ENCODE peak calls at places on chromosomes 16 and 17, in seven cellular contexts. E is CD4-positive, alpha-beta memory T cell; A is mesendoderm; D is lung; C is H9; R is heart right ventricle; X is HCT116. O is an unnamed sample.

GRCh38 chr16:1169285-1170075 is 16.6 kb downstream of the CACNA1H start:
- DNase-seq in E (no peak), A (no peak), D (no peak), X (no peak), R (no peak), C (no peak), O (no peak)

GRCh38 chr17:17570207-17570797 is 21.2 kb downstream of the PEMT start:
- DNase-seq in A (peak), E (no peak), R (peak), C (peak), D (no peak), X (no peak), O (peak)

GRCh38 chr17:61139219-61139618 is 260.4 kb upstream of the TBX2 start:
- DNase-seq in X (no peak), E (peak), C (no peak), R (no peak), A (no peak), D (no peak), O (no peak)

GRCh38 chr17:34974794-34975428 is 5.4 kb upstream of the LIG3 start:
- DNase-seq in A (peak), X (no peak), C (no peak), E (no peak), R (no peak), D (no peak), O (no peak)

GRCh38 chr16:9311303-9311954 is 220.0 kb downstream of the HAPSTR1 start:
- DNase-seq in R (no peak), E (no peak), A (peak), D (no peak), C (peak), X (no peak), O (peak)

GRCh38 chr16:67115649-67116048 is 5.9 kb downstream of the PHAF1 start:
- DNase-seq in R (no peak), D (no peak), E (no peak), X (peak), A (no peak), C (no peak), O (no peak)

GRCh38 chr17:35080536-35080935 is 17.0 kb upstream of the RFFL start:
- DNase-seq in X (no peak), C (no peak), R (no peak), E (no peak), A (no peak), D (no peak), O (no peak)

GRCh38 chr16:71645450-71645849 is 19.5 kb downstream of the MARVELD3 start:
- DNase-seq in R (no peak), A (peak), D (no peak), E (no peak), X (no peak), C (no peak), O (peak)

GRCh38 chr16:9128346-9129342 is 37.2 kb downstream of the HAPSTR1 start:
- DNase-seq in R (no peak), A (no peak), E (no peak), D (peak), X (no peak), C (no peak), O (peak)

GRCh38 chr17:5203908-5204294 is 12.2 kb upstream of the ZNF594 start:
- DNase-seq in R (no peak), E (no peak), D (no peak), C (no peak), X (no peak), A (no peak), O (no peak)

GRCh38 chr16:28090646-28091377 is 27.3 kb upstream of the GSG1L start:
- DNase-seq in X (no peak), R (no peak), A (peak), E (no peak), C (peak), D (no peak), O (peak)

GRCh38 chr17:21029032-21029431 is 13.8 kb downstream of the USP22 start:
- DNase-seq in A (no peak), R (no peak), X (no peak), D (no peak), E (no peak), C (no peak), O (peak)

GRCh38 chr16:20614201-20615141 is 38.3 kb upstream of the ACSM2B start:
- DNase-seq in E (no peak), C (no peak), A (no peak), X (no peak), R (no peak), D (peak), O (no peak)

GRCh38 chr16:4801051-4801961 is 1.1 kb downstream of the ROGDI start:
- DNase-seq in X (no peak), D (no peak), R (no peak), A (no peak), E (no peak), C (no peak), O (peak)

GRCh38 chr17:38532451-38532850 is 73.3 kb downstream of the SRCIN1 start:
- DNase-seq in A (no peak), X (no peak), R (no peak), D (no peak), E (no peak), C (no peak), O (no peak)

GRCh38 chr17:80941171-80941570 is 50.5 kb upstream of the CHMP6 start:
- DNase-seq in D (no peak), E (no peak), C (no peak), R (no peak), A (no peak), X (no peak), O (no peak)

GRCh38 chr17:17494499-17495447 is 1.4 kb downstream of the RASD1 start:
- DNase-seq in R (peak), X (no peak), E (no peak), D (peak), A (peak), C (peak), O (peak)

GRCh38 chr16:81482329-81483063 is 37.9 kb downstream of the CMIP start:
- DNase-seq in E (no peak), X (no peak), R (no peak), D (no peak), A (peak), C (no peak), O (no peak)

GRCh38 chr17:67281053-67281452 is 36.1 kb upstream of the HELZ start:
- DNase-seq in A (no peak), D (no peak), E (no peak), R (no peak), C (peak), X (no peak), O (peak)

GRCh38 chr17:47733414-47734288 is 615 bp downstream of the TBX21 start:
- DNase-seq in A (peak), E (no peak), D (no peak), C (peak), R (no peak), X (no peak), O (peak)

GRCh38 chr17:62649570-62649969 is 22.1 kb downstream of the MRC2 start:
- DNase-seq in R (no peak), D (no peak), A (no peak), X (no peak), E (no peak), C (no peak), O (no peak)

GRCh38 chr17:62017912-62018311 is 47.2 kb downstream of the MED13 start:
- DNase-seq in C (no peak), X (no peak), E (no peak), A (no peak), D (no peak), R (no peak), O (no peak)

GRCh38 chr16:66204761-66205160 is 161.7 kb upstream of the CDH5 start:
- DNase-seq in A (no peak), X (no peak), D (no peak), R (no peak), C (no peak), E (no peak), O (no peak)

GRCh38 chr16:85418978-85419491 is 194.1 kb upstream of the GSE1 start:
- DNase-seq in A (no peak), E (no peak), R (no peak), X (no peak), D (no peak), C (no peak), O (no peak)

GRCh38 chr17:16977932-16978331 is 6.0 kb upstream of the TNFRSF13B start:
- DNase-seq in A (peak), E (no peak), R (no peak), D (no peak), X (no peak), C (peak), O (no peak)

GRCh38 chr17:43591750-43592562 is 45.8 kb upstream of the ETV4 start:
- DNase-seq in D (peak), A (peak), R (peak), E (no peak), X (no peak), C (no peak), O (no peak)

GRCh38 chr16:4525069-4525468 is 13.5 kb downstream of the CDIP1 start:
- DNase-seq in C (no peak), D (no peak), A (no peak), R (no peak), E (no peak), X (no peak), O (no peak)

GRCh38 chr16:67541391-67542263 is 13.0 kb downstream of the RIPOR1 start:
- DNase-seq in X (no peak), A (peak), R (peak), C (no peak), D (no peak), E (no peak), O (no peak)

GRCh38 chr17:27977751-27978688 is 64.5 kb upstream of the NLK start:
- DNase-seq in C (no peak), A (no peak), D (no peak), E (no peak), X (no peak), R (no peak), O (no peak)

GRCh38 chr17:55283256-55283965 is 18.7 kb downstream of the HLF start:
- DNase-seq in A (no peak), C (no peak), E (no peak), X (no peak), R (no peak), D (no peak), O (no peak)

DNA sequence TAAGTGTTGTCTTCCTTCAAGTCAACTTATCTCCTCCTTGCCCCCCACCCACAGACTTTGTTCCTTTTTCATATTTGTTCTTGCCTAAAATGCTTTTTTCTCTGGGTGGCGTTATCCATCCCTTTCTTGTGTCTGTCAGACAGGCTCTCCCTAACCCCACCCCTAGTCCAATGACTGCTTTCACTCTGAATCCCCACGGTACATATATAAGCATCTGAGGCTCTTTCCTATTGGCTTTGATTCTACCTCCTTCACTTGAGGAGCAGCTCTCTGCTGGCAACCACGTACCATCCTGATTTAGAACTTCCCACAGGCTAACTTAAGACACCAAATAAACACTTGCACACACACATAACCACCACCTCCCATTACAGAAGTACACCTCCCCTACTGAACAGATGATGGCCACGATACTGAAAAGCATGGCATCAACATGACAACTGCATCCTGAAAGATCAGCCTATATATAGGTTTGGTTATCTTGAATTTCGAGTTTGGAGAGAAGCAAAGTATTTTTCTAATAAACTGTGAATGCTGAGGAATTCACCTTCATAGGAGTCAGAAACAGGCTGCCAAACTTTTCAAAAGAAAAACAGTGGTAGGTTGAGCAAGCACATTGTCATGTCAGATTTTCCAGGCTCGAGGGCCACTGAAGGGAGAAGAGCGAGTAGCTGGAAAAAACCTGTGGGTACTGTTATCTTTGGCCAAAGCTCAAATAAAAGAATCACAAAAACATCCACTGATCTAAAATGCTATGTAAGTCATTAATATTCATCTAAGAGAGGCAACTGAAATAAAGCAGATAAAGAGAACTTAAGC is 24.3 kb downstream of the STAT3 start:
- DNase-seq in C (no peak), X (no peak), D (no peak), A (no peak), E (no peak), R (no peak), O (no peak)
- H3K27ac ChIP-seq in C (no peak), X (no peak), D (peak), A (no peak), E (no peak), R (no peak), O (no peak)

GRCh38 chr17:6684460-6684783 is 28.7 kb downstream of the SLC13A5 start:
- DNase-seq in X (no peak), E (no peak), A (peak), C (no peak), R (no peak), D (no peak), O (peak)

GRCh38 chr17:6682339-6682738 is 30.8 kb downstream of the C17orf100 start:
- DNase-seq in X (no peak), D (no peak), C (no peak), E (no peak), A (no peak), R (no peak), O (no peak)

GRCh38 chr17:6681671-6682070 is 30.1 kb downstream of the C17orf100 start:
- DNase-seq in A (no peak), R (no peak), C (no peak), X (no peak), E (no peak), D (no peak), O (no peak)

GRCh38 chr17:6683730-6684459 is 29.3 kb downstream of the SLC13A5 start:
- DNase-seq in C (no peak), X (no peak), R (no peak), D (no peak), A (no peak), E (no peak), O (no peak)

GRCh38 chr17:6683081-6683684 is 30.0 kb downstream of the SLC13A5 start:
- DNase-seq in C (no peak), E (no peak), X (no peak), D (no peak), A (no peak), R (no peak), O (no peak)
- H3K27ac ChIP-seq in C (no peak), E (no peak), X (no peak), D (no peak), A (no peak), R (no peak), O (no peak)

GRCh38 chr16:88813396-88814143 is 1.8 kb upstream of the APRT start:
- DNase-seq in C (no peak), R (no peak), X (no peak), E (no peak), D (no peak), A (no peak), O (no peak)
- H3K27ac ChIP-seq in C (no peak), R (peak), X (peak), E (no peak), D (no peak), A (no peak), O (no peak)

DNA sequence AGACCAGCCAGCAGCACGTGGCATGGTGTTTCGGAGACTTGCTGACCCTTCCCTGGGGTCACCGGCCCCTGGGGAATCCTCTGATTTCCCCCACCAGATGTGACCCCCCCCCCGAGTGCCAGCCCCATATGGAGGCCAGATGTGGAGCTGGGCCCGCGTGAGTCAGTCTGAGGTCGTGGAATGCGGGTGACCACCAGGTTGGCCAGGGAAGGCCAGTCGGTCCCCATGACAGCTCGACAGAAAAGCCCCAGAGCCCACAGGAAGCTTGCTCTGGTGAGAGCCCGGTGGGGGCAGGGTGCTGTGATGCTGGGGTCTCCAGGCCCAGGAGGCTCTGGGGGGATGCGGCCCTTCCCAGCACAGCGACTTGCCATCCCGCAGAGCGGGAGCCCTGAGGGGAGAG is 209.0 kb downstream of the NTN1 start:
- DNase-seq in R (no peak), C (no peak), X (no peak), E (no peak), D (no peak), A (no peak), O (no peak)
- H3K27ac ChIP-seq in R (no peak), C (no peak), X (no peak), E (no peak), D (no peak), A (no peak), O (no peak)

GRCh38 chr17:64625541-64625940 is 36.6 kb downstream of the SMURF2 start:
- DNase-seq in A (no peak), R (no peak), X (no peak), E (no peak), D (no peak), C (no peak), O (no peak)

GRCh38 chr17:64621772-64622171 is 40.3 kb downstream of the SMURF2 start:
- DNase-seq in E (no peak), D (no peak), X (no peak), A (no peak), C (no peak), R (no peak), O (no peak)

GRCh38 chr17:64626827-64627226 is 35.3 kb downstream of the SMURF2 start:
- DNase-seq in E (no peak), X (no peak), C (no peak), D (no peak), A (no peak), R (no peak), O (no peak)

GRCh38 chr17:64618848-64619247 is 43.3 kb downstream of the SMURF2 start:
- DNase-seq in E (no peak), C (no peak), R (no peak), X (no peak), D (no peak), A (no peak), O (no peak)

DNA sequence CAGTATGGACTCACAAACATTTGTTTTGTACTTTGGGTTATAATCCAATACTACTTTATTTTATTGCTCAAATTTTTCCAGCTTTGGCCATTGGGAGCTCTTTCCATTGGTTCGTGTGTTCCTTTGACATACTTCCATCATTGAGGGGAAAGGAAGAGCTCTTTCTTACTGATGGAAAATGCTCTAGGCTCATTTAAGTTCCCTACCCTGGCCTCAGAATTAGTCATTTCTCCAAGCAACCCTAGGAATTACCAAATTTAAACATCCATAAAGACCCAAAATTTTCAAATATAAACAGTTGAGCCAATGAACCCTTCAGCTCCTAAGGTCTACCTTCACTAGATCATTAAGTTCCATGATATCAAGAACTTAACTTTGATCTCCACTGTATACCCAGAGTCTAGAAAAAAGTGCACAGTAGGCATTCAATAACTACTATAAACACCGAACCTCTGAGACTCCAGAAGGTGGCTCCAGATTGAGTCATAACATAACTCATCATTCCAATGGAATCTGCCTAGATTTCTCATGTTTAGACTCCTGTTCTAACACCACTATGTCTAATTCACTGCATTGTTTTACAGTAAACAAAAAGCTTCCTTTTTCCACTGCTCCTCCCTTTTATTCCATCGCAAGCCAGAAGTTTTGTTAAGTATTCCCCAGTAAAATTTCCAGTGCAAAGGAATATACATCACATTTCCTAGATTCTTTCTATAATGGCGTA is 39.0 kb downstream of the SMURF2 start:
- DNase-seq in A (no peak), C (no peak), E (no peak), D (no peak), R (no peak), X (peak), O (no peak)
- H3K27ac ChIP-seq in A (no peak), C (no peak), E (no peak), D (no peak), R (no peak), X (peak), O (no peak)

GRCh38 chr17:77460514-77461046 is 319.8 kb downstream of the SEC14L1 start:
- DNase-seq in D (no peak), E (peak), X (no peak), R (no peak), A (peak), C (no peak), O (no peak)
- H3K27ac ChIP-seq in D (peak), E (peak), X (no peak), R (peak), A (peak), C (no peak), O (no peak)